ENCODE peak calls at places on chromosome 3, in four cellular contexts. Y is H1, O is H9, K is neuronal stem cell. C is an unnamed sample.

GRCh38 chr3:42652611-42653302 is 740 bp upstream of the ZBTB47 start:
- DNase-seq in Y (peak), O (peak), K (no peak), C (peak)

GRCh38 chr3:139835830-139836655 is 98.9 kb upstream of the CLSTN2 start:
- DNase-seq in Y (no peak), O (no peak), K (no peak), C (no peak)

GRCh38 chr3:8962226-8962861 is 928 bp downstream of the RAD18 start:
- DNase-seq in Y (no peak), O (no peak), K (no peak), C (peak)

GRCh38 chr3:142977399-142977728 is 13.9 kb upstream of the PAQR9 start:
- DNase-seq in Y (no peak), O (no peak), K (no peak), C (peak)

GRCh38 chr3:30299674-30300423 is 306.6 kb upstream of the TGFBR2 start:
- DNase-seq in Y (no peak), O (no peak), K (no peak), C (peak)

GRCh38 chr3:149657458-149657795 is 398 bp downstream of the WWTR1 start:
- DNase-seq in Y (no peak), O (no peak), K (no peak), C (peak)

GRCh38 chr3:195003893-195004289 is 267.1 kb downstream of the XXYLT1 start:
- DNase-seq in Y (peak), O (no peak), K (no peak), C (no peak)

GRCh38 chr3:150582620-150583019 is 20.5 kb upstream of the SELENOT start:
- DNase-seq in Y (no peak), O (no peak), K (no peak), C (no peak)

GRCh38 chr3:44409640-44410410 is 67.6 kb downstream of the ZNF445 start:
- DNase-seq in Y (no peak), O (no peak), K (no peak), C (no peak)

GRCh38 chr3:124560406-124561215 is 169.6 kb upstream of the UMPS start:
- DNase-seq in Y (no peak), O (no peak), K (no peak), C (no peak)

GRCh38 chr3:127539366-127540060 is 51.0 kb downstream of the TPRA1 start:
- DNase-seq in Y (no peak), O (no peak), K (no peak), C (no peak)

GRCh38 chr3:159674583-159674982 is 314.1 kb upstream of the IL12A start:
- DNase-seq in Y (no peak), O (no peak), K (no peak), C (no peak)

GRCh38 chr3:39168156-39168780 is 14.9 kb upstream of the CSRNP1 start:
- DNase-seq in Y (no peak), O (no peak), K (no peak), C (no peak)

GRCh38 chr3:148214695-148215094 is 483.0 kb upstream of the AGTR1 start:
- DNase-seq in Y (no peak), O (no peak), K (no peak), C (no peak)

GRCh38 chr3:39378092-39378491 is 5.1 kb upstream of the SLC25A38 start:
- DNase-seq in Y (peak), O (peak), K (peak), C (peak)

GRCh38 chr3:69855436-69856162 is 116.3 kb downstream of the MITF start:
- DNase-seq in Y (no peak), O (no peak), K (no peak), C (peak)

GRCh38 chr3:29972594-29972993 is 633.8 kb upstream of the TGFBR2 start:
- DNase-seq in Y (no peak), O (no peak), K (peak), C (peak)

GRCh38 chr3:115814778-115815380 is 191.6 kb downstream of the GAP43 start:
- DNase-seq in Y (peak), O (peak), K (peak), C (peak)

GRCh38 chr3:100825574-100825973 is 116.3 kb downstream of the TFG start:
- DNase-seq in Y (no peak), O (no peak), K (no peak), C (no peak)

GRCh38 chr3:45611619-45612018 is 17.1 kb downstream of the LIMD1 start:
- DNase-seq in Y (no peak), O (no peak), K (peak), C (no peak)

GRCh38 chr3:10855083-10855870 is 39.2 kb downstream of the SLC6A11 start:
- DNase-seq in Y (no peak), O (no peak), K (no peak), C (no peak)

GRCh38 chr3:98565237-98565643 is 28.2 kb downstream of the CPOX start:
- DNase-seq in Y (no peak), O (no peak), K (no peak), C (no peak)

GRCh38 chr3:37907906-37908305 is 46.2 kb downstream of the CTDSPL start:
- DNase-seq in Y (no peak), O (no peak), K (no peak), C (no peak)

GRCh38 chr3:113285226-113285625 is 73.9 kb downstream of the BOC start:
- DNase-seq in Y (no peak), O (no peak), K (no peak), C (no peak)
- H4K91ac ChIP-seq in Y (no peak), O (no peak), K (no peak), C (no peak)

GRCh38 chr3:152267831-152268500 is 763 bp upstream of the MBNL1 start:
- DNase-seq in Y (no peak), O (no peak), K (no peak), C (no peak)
- H2BK120ac ChIP-seq in Y (no peak), O (no peak), K (no peak), C (peak)

DNA sequence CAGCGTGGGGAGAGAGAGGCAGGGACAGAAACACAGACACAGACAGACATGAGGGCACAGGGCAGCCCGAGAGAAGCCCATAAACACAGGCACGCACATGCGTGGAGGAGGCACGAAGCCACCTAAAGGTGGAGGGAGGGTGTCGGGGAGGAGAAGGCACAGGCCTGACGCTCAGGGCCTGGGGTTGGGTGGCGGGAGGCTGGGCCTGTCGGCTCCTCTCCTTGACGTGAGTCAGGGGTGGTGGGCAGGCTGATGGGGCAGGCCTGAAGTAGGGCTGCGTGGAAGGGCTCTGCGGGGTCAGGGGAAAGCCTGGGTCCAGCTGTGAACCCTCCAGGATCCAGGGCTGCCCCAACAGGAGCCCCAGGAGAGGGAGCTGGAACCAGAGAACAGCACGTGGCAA is 74.2 kb downstream of the EPHB3 start:
- DNase-seq in Y (no peak), O (no peak), K (no peak), C (no peak)
- H4K91ac ChIP-seq in Y (peak), O (no peak), K (peak), C (peak)

GRCh38 chr3:172522871-172523818 is at the start of gene TNFSF10:
- DNase-seq in Y (peak), O (peak), K (no peak), C (peak)
- H2BK120ac ChIP-seq in Y (no peak), O (no peak), K (no peak), C (peak)

GRCh38 chr3:175337631-175338030 is 478.5 kb downstream of the NAALADL2 start:
- DNase-seq in Y (no peak), O (no peak), K (no peak), C (no peak)

GRCh38 chr3:175336406-175337133 is 477.4 kb downstream of the NAALADL2 start:
- DNase-seq in Y (no peak), O (no peak), K (no peak), C (no peak)

GRCh38 chr3:175342196-175342595 is 483.1 kb downstream of the NAALADL2 start:
- DNase-seq in Y (no peak), O (no peak), K (no peak), C (peak)

GRCh38 chr3:175340338-175341015 is 481.3 kb downstream of the NAALADL2 start:
- DNase-seq in Y (no peak), O (no peak), K (no peak), C (no peak)

GRCh38 chr3:175338775-175339535 is 479.8 kb downstream of the NAALADL2 start:
- DNase-seq in Y (peak), O (peak), K (no peak), C (peak)
- H4K91ac ChIP-seq in Y (no peak), O (no peak), K (no peak), C (peak)

GRCh38 chr3:31502803-31503221 is 29.9 kb upstream of the STT3B start:
- DNase-seq in Y (no peak), O (no peak), K (no peak), C (no peak)
- H2BK120ac ChIP-seq in Y (no peak), O (no peak), K (no peak), C (no peak)

GRCh38 chr3:65170357-65171090 is 482.7 kb upstream of the ADAMTS9 start:
- DNase-seq in Y (no peak), O (no peak), K (no peak), C (peak)
- H4K91ac ChIP-seq in Y (no peak), O (no peak), K (no peak), C (no peak)

GRCh38 chr3:53485675-53486365 is 8.6 kb upstream of the CACNA1D start:
- DNase-seq in Y (no peak), O (no peak), K (no peak), C (no peak)
- H2BK120ac ChIP-seq in Y (no peak), O (no peak), K (no peak), C (no peak)